ENCODE peak calls at places on chromosomes 16 and 17, in four cellular contexts. O is upper lobe of right lung, X is AG09319, F is brain microvascular endothelial cell. N is an unnamed sample.

GRCh38 chr16:67537270-67537635 is 8.6 kb downstream of the RIPOR1 start:
- DNase-seq in O (peak; percentile 80), X (no peak), F (no peak), N (no peak)

GRCh38 chr17:5813357-5813756 is 229.0 kb upstream of the NLRP1 start:
- DNase-seq in O (no peak), X (no peak), F (no peak), N (no peak)

GRCh38 chr17:27879987-27880608 is 13.1 kb downstream of the LYRM9 start:
- DNase-seq in O (peak; percentile 74), X (peak; percentile 20), F (peak; percentile 55), N (peak; percentile 46)

GRCh38 chr17:19384723-19385391 is 2.1 kb downstream of the MFAP4 start:
- DNase-seq in O (peak; percentile 79), X (peak; percentile 90), F (no peak), N (peak; percentile 46)

GRCh38 chr16:8572919-8573724 is 17.2 kb downstream of the TMEM114 start:
- DNase-seq in O (no peak), X (no peak), F (peak; percentile 22), N (peak; percentile 25)

GRCh38 chr17:77208856-77209255 is 68.1 kb downstream of the SEC14L1 start:
- DNase-seq in O (no peak), X (no peak), F (no peak), N (peak; percentile 45)

GRCh38 chr16:68252383-68252782 is 7.2 kb downstream of the PLA2G15 start:
- DNase-seq in O (no peak), X (no peak), F (no peak), N (no peak)

GRCh38 chr17:47718634-47719405 is 14.2 kb upstream of the TBX21 start:
- DNase-seq in O (no peak), X (no peak), F (no peak), N (no peak)

GRCh38 chr16:85142129-85142513 is 29.8 kb upstream of the CIBAR2 start:
- DNase-seq in O (no peak), X (no peak), F (no peak), N (no peak)

DNA sequence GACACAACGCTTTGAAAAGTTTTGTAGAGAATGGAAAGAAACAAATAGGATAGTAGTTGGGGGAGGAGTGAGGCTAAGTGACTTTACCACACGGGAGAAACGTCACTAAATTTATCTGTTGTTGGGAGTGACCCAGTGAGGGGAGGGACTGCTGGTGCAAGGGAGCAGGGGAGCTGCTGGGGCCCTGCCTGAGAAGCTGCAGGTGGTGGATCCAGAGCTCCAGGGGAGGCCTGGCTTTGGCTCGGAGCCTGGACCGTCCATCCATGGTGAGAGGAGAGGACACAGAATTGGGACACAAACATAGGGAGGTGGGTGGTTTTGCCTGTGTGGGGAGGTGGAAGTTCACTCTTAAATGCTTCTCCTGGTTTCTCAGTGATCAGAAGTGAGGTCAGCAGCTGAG is 107.6 kb downstream of the GOSR1 start:
- DNase-seq in O (no peak), X (no peak), F (no peak), N (no peak)
- TF ChIP-seq CTCF in O (no peak), X (no peak), F (no peak), N (no peak)

GRCh38 chr17:74361613-74362391 is at the start of gene BTBD17:
- DNase-seq in O (peak; percentile 82), X (no peak), F (no peak), N (no peak)
- TF ChIP-seq CTCF in O (peak; percentile 62), X (peak; percentile 41), F (peak; percentile 60), N (peak; percentile 60)

GRCh38 chr16:17387226-17387625 is 83.5 kb downstream of the XYLT1 start:
- DNase-seq in O (no peak), X (no peak), F (no peak), N (no peak)
- TF ChIP-seq CTCF in O (no peak), X (no peak), F (no peak), N (no peak)

DNA sequence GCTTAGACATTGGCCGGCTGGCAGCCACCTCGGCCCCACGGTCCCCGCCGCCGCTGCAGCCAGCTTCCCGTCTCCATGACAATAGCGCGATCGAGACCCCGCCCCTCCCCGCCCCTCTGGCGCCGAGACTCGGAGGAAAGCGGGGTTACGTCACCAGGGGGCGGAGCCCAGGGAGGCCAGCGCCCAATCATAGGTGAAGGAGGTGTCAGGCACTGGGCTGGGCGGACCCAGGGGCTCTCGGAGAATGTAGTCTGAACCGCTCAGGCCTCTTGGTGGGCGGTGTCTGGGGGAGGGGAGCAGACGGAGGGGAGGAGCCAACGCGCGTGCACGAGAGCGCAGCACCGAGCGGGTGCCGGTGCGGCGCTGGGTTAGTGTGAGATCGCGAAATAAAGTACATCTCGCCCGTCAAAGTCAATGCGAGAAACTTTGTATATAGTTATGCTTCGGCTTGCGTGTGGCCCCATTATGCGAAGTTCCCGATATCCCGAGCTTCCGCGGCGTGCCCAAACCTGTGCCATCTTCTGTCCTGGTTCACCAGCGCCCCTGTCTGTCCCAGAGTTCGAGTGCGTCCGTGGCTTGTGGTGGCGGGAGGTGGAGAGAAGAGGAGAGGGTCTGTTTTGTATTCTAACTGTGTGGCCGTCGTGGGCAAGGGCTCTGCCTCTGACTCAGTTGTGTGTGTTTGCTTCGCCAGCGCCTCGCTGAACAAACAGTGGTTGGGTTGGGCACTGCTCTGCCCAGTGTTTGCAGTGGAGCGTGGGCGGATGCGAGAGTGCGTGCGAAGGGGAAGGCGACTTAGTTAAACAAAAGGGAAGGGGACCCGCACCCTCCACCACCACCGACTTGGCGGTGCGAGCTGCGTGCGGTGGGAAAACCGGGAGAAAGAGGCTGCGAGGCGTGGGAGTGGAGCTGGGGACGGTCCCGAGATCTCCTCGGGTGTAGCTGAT is 1.3 kb upstream of the IRX5 start:
- DNase-seq in O (peak; percentile 100), X (peak; percentile 96), F (peak; percentile 99), N (peak; percentile 99)
- TF ChIP-seq CTCF in O (no peak), X (no peak), F (peak; percentile 39), N (peak; percentile 28)

DNA sequence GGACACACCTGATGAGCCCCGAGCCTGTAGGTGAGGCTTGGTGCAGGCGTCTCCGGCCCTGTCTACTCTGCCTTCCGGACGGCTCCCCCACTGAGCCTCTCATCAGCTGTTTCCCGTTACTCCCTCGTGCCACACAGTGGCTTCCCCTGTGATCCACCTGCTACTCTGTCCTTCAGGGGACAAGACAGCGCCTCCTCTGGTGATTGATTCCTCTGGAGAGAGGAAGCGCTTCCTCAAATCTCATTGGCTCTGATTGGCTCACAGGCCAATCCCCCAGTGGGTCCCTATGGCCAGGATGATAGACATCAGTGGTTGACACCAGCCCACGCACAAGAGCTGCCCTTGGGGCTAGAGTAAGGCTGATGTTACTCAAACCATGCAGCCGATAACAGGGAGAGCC is 24.0 kb downstream of the RNF213 start:
- DNase-seq in O (no peak), X (no peak), F (no peak), N (no peak)
- TF ChIP-seq CTCF in O (no peak), X (no peak), F (peak; percentile 29), N (peak; percentile 42)

DNA sequence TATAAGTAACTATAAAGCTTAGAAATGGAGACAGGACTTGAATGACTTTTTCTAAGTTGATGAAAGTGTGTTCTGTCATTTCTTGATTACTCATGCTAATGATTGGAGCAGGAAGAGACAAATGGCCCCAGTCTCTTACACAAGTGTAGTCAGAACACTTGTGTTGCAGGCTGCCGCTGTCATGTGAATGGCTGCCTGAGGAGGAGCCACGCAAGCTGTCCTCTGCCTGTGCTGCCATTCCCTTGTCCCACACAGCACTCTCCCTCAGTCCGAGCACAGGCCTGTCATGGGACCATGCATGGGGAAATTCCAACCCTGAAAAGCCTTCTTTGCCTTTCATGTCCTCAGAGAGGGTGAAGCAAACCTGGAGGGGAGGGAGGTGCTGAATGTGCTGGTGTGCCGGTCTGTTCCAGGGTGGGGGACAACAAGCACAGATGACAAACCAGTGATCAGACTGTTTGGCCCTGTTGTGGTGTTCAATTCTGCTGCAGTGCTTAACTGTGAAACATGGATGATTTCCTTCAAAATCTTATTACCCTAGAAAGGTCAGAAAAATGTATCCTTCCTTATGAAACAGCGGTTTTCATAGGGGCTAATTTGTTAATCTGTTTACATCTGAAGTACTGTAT is 109.4 kb downstream of the MRTFB start:
- DNase-seq in O (no peak), X (no peak), F (no peak), N (no peak)
- TF ChIP-seq CTCF in O (no peak), X (no peak), F (no peak), N (no peak)

DNA sequence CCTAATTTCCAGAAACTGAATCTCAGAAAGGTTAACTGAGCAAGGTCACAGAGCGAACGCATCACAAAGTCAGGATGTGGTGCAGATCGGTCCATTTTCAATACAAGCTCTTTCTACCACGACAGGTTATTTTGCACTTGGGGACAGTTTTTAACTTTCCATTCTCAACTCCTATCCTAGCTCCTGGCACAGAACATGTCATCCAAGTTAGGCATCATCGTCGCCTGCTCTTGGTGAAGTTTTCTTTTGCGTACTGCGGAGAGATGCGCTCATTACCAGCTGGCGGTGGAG is 15.5 kb upstream of the ERN1 start:
- DNase-seq in O (no peak), X (no peak), F (no peak), N (no peak)
- TF ChIP-seq CTCF in O (no peak), X (peak; percentile 3), F (no peak), N (no peak)

GRCh38 chr17:12342609-12343248 is 322.1 kb downstream of the MAP2K4 start:
- DNase-seq in O (no peak), X (no peak), F (peak; percentile 16), N (no peak)
- TF ChIP-seq CTCF in O (peak; percentile 39), X (peak; percentile 38), F (peak; percentile 61), N (peak; percentile 83)

GRCh38 chr17:67629963-67630320 is 87.8 kb upstream of the NOL11 start:
- DNase-seq in O (no peak), X (peak; percentile 70), F (peak; percentile 43), N (peak; percentile 55)
- TF ChIP-seq CTCF in O (peak; percentile 42), X (peak; percentile 68), F (peak; percentile 72), N (peak; percentile 76)